ENCODE peak calls at places on chromosomes 16 and 17, in five cellular contexts. H is mesenchymal stem cell, K is H1, U is IMR-90, C is trophoblast cell. I is an unnamed sample.

GRCh38 chr16:22077700-22078313 is 14.5 kb upstream of the VWA3A start:
- DNase-seq in C (peak), K (peak), U (peak), H (peak), I (peak)

GRCh38 chr16:65667013-65667578 is 545.2 kb upstream of the CDH11 start:
- DNase-seq in C (no peak), H (peak), U (peak), K (no peak), I (no peak)

GRCh38 chr17:38920374-38921291 is 4.8 kb upstream of the LASP1NB start:
- DNase-seq in C (no peak), U (no peak), H (no peak), K (no peak), I (no peak)

GRCh38 chr16:1312459-1312801 is 3.0 kb downstream of the UBE2I start:
- DNase-seq in C (no peak), U (no peak), K (no peak), H (no peak), I (no peak)

GRCh38 chr16:46899443-46900143 is 15.4 kb downstream of the GPT2 start:
- DNase-seq in H (peak), U (peak), K (no peak), C (no peak), I (no peak)

GRCh38 chr17:63120406-63120805 is 154.4 kb downstream of the TANC2 start:
- DNase-seq in H (peak), K (no peak), U (peak), C (peak), I (no peak)

GRCh38 chr16:48099455-48099854 is 56.3 kb downstream of the ABCC12 start:
- DNase-seq in U (no peak), H (no peak), C (peak), K (no peak), I (no peak)

GRCh38 chr17:70053241-70054234 is 21.5 kb upstream of the KCNJ16 start:
- DNase-seq in H (no peak), K (no peak), C (no peak), U (peak), I (no peak)

GRCh38 chr17:61495161-61495857 is 43.1 kb downstream of the TBX4 start:
- DNase-seq in C (no peak), U (peak), K (no peak), H (peak), I (no peak)

GRCh38 chr16:67000384-67001158 is 12.2 kb downstream of the CES4A start:
- DNase-seq in C (peak), H (peak), K (peak), U (no peak), I (no peak)

GRCh38 chr16:87705780-87706277 is 60.0 kb downstream of the KLHDC4 start:
- DNase-seq in H (no peak), K (no peak), C (no peak), U (no peak), I (no peak)

GRCh38 chr16:27723711-27724490 is 174.0 kb downstream of the KATNIP start:
- DNase-seq in K (no peak), H (no peak), U (no peak), C (no peak), I (no peak)

GRCh38 chr16:77660311-77660710 is 62.0 kb upstream of the NUDT7 start:
- DNase-seq in H (peak), C (peak), K (peak), U (peak), I (peak)

GRCh38 chr17:50656509-50656908 is 21.8 kb downstream of the ABCC3 start:
- DNase-seq in C (no peak), H (no peak), K (no peak), U (no peak), I (no peak)

GRCh38 chr16:19843371-19843770 is 41.3 kb downstream of the GPRC5B start:
- DNase-seq in K (no peak), C (no peak), U (peak), H (peak), I (no peak)

GRCh38 chr16:3793161-3793576 is 75.8 kb upstream of the TRAP1 start:
- DNase-seq in U (no peak), K (no peak), H (no peak), C (peak), I (no peak)

GRCh38 chr17:48990882-48991357 is 6.3 kb upstream of the IGF2BP1 start:
- DNase-seq in U (no peak), K (peak), C (no peak), H (no peak), I (no peak)

GRCh38 chr17:45907720-45908395 is 13.5 kb downstream of the MAPT start:
- DNase-seq in C (no peak), K (no peak), U (no peak), H (no peak), I (no peak)

GRCh38 chr16:65621640-65622039 is 499.8 kb upstream of the CDH11 start:
- DNase-seq in U (no peak), C (no peak), H (no peak), K (no peak), I (no peak)

GRCh38 chr16:88633684-88634140 is 4.7 kb upstream of the IL17C start:
- DNase-seq in H (peak), C (peak), K (peak), U (peak), I (no peak)

DNA sequence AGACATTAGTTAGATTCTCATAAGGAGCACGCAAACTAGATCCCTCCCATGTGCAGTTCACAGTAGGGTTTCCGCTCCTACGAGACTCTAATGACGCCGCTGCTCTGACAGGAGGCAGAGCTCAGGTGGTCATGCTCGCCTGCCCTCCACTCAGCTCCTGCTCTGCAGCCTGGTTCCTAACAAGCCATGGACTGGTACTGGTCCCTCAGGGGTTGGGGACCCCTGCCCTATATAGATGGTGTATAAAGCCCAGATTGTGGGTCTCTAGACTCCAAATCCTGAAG is 52.1 kb upstream of the LYRM9 start:
- DNase-seq in K (no peak), C (no peak), U (no peak), H (no peak), I (no peak)
- H4K91ac ChIP-seq in K (no peak), C (no peak), U (no peak), H (no peak), I (no peak)

GRCh38 chr17:13626703-13627102 is 25.0 kb upstream of the HS3ST3A1 start:
- DNase-seq in H (peak), U (peak), K (no peak), C (no peak), I (no peak)

GRCh38 chr17:13634001-13634400 is 32.3 kb upstream of the HS3ST3A1 start:
- DNase-seq in U (peak), C (peak), K (no peak), H (no peak), I (no peak)

GRCh38 chr17:13635951-13636350 is 34.2 kb upstream of the HS3ST3A1 start:
- DNase-seq in H (peak), U (no peak), K (no peak), C (peak), I (no peak)

GRCh38 chr17:13631541-13631940 is 29.8 kb upstream of the HS3ST3A1 start:
- DNase-seq in K (no peak), U (no peak), C (peak), H (no peak), I (no peak)
- H2BK120ac ChIP-seq in K (no peak), U (no peak), C (no peak), H (no peak), I (no peak)

GRCh38 chr16:82524939-82525338 is 101.8 kb upstream of the CDH13 start:
- DNase-seq in U (no peak), K (no peak), H (no peak), C (no peak), I (no peak)

DNA sequence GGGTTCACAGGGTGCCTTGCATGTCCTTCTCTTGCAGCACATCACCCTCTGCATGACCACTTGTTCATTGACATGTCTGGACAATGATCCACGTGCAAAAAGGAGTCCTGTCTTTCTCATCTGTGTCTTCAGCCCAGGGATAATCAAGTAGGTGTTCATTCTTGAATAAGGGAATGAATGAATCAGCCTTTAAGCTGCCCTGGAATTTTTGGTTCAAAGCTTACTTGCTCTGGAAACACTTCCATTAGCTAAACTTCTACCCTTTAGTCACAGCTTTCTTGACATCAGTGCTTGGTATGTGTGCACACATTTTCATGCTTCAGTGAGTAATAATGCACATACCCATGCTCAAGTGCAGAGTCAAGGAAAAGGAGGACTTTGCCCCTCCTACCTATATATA is 103.0 kb upstream of the CDH13 start:
- DNase-seq in U (no peak), H (no peak), K (no peak), C (peak), I (no peak)
- H4K91ac ChIP-seq in U (no peak), H (no peak), K (no peak), C (no peak), I (no peak)

DNA sequence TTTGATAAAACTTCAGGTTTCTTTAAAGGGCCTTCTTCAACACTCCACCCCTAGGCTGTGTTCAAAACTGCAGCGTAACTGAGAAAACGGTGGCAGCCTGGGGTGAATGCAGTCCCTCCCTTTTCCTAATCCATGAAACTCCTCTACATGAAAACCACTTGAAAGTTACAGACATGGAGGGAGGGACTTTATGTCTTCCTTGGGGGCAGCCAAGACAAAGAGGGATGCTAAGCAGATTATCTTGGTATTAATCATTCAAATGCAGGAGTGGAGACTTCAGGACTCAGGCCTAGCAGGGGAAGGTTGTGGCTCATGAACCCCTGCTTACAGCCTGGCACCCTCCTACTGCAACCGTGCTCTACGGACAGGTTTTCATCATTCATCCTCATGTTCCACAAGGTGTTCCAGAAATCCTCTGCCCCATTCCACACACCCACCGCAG is 46.8 kb downstream of the RNF112 start:
- DNase-seq in H (no peak), U (no peak), C (no peak), K (peak), I (no peak)
- H2BK120ac ChIP-seq in H (no peak), U (no peak), C (no peak), K (peak), I (no peak)

GRCh38 chr17:28744104-28744801 is 442 bp downstream of the TRAF4 start:
- DNase-seq in H (peak), K (peak), C (peak), U (peak), I (peak)

GRCh38 chr17:28744802-28745051 is 916 bp downstream of the TRAF4 start:
- DNase-seq in K (no peak), H (no peak), C (no peak), U (no peak), I (no peak)

GRCh38 chr17:28745777-28746473 is 2.1 kb downstream of the TRAF4 start:
- DNase-seq in K (peak), C (peak), H (no peak), U (no peak), I (no peak)

GRCh38 chr17:28746611-28747045 is 2.8 kb downstream of the TRAF4 start:
- DNase-seq in C (peak), H (no peak), U (no peak), K (peak), I (no peak)

GRCh38 chr17:28745052-28745776 is 1.4 kb downstream of the TRAF4 start:
- DNase-seq in U (peak), K (peak), C (peak), H (peak), I (peak)
- H4K91ac ChIP-seq in U (peak), K (peak), C (peak), H (peak), I (peak)

DNA sequence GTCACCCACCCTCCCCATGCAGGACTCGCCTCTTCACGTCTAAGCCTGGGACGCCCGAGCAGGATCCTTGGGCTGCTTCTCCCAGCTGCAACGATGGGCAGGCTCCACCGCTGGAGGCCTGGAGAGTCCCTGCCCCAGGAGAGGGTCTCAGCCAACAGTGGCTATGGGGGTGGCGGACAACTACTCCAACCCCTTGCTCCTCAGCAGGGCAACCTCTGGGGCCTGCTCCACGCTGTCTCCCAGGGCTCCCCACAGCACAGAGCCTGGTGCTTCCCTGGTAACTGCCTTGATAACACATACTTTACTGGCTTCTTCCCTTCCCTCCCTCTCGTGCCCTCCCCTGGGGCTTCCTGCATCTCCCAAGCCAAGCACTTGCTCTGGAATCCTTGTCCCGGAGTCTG is 99.6 kb downstream of the TNFRSF13B start:
- DNase-seq in U (no peak), H (no peak), K (no peak), C (no peak), I (no peak)
- H2BK120ac ChIP-seq in U (no peak), H (no peak), K (no peak), C (no peak), I (no peak)

GRCh38 chr17:35160354-35161201 is 13.0 kb downstream of the UNC45B start:
- DNase-seq in C (no peak), U (no peak), H (no peak), K (no peak), I (no peak)
- H4K91ac ChIP-seq in C (no peak), U (no peak), H (no peak), K (no peak), I (no peak)

DNA sequence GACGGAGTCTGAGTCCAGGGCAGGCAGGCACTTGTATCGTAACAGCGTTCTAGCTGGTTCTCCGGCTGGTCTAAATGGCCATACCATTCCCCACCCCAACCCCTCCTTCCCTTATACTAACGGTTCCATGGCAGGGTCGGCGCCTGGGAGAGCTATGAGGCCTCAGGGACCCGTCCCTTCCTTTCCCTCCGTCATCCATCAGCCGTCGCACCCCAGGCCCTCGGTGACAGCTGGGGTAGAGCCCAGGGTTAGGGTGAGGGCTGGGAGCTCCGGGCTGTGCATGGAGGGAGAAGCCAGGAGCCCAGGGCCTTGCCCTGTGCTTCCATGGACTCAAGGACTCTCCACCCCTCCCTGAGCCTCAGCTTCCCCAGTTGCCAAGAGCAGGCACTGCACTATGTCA is 101.4 kb downstream of the RBFOX3 start:
- DNase-seq in K (no peak), C (no peak), H (no peak), U (no peak), I (no peak)
- H2BK120ac ChIP-seq in K (no peak), C (no peak), H (no peak), U (no peak), I (peak)

DNA sequence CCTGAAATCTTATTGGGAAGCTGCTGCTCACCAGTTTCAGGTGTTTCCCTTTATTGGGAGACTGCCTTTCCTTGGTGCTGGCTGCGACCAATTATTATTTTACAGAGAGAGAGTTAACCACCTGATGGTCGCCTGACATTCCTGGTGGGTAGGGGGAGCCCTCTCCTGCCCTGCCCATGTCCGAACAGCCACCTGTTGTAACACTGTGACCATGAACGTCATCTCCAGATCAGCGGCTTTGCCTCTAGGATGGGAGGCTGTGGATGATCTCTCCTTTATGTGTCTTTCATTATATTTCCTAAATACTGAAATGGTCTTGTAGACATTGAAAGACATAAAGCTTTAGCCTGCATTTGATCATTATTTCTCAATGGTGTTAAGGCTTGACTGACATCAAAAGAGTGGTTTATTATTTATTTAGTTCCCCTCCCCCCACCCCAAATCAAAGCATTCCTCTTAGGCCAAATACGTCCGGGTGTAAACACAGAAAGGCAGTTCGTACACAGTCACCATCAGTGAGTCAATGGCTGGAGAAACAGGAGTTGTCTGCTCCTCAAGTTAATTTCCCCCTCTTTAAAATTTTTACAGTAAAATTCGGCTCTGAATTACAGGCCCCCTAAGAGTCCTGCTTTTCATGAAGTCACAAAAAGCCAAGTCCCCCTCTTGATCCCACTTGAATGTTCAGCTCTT is 57.8 kb upstream of the CACNG5 start:
- DNase-seq in K (no peak), C (no peak), H (peak), U (peak), I (no peak)
- H4K91ac ChIP-seq in K (peak), C (no peak), H (no peak), U (no peak), I (no peak)